ENCODE peak calls at places on chromosome 7, in six cellular contexts. One of them, this sample, is unnamed.

GRCh38 chr7:151172273-151173141 is 5.0 kb upstream of the GBX1 start:
- DNase-seq in upper lobe of right lung: peak
- DNase-seq in AG20443: peak
- DNase-seq in GM12865: peak
- DNase-seq in NCI-H1417: peak
- DNase-seq in HEK293T: peak
- DNase-seq in this sample: peak

GRCh38 chr7:94440460-94441039 is 45.9 kb downstream of the COL1A2 start:
- DNase-seq in NCI-H1417: no peak
- DNase-seq in HEK293T: no peak
- DNase-seq in AG20443: no peak
- DNase-seq in GM12865: no peak
- DNase-seq in upper lobe of right lung: no peak
- DNase-seq in this sample: no peak

GRCh38 chr7:42065942-42066341 is 171.1 kb downstream of the GLI3 start:
- DNase-seq in HEK293T: peak
- DNase-seq in NCI-H1417: no peak
- DNase-seq in AG20443: no peak
- DNase-seq in GM12865: no peak
- DNase-seq in upper lobe of right lung: no peak
- DNase-seq in this sample: peak

GRCh38 chr7:44381494-44382220 is 56.3 kb upstream of the CAMK2B start:
- DNase-seq in AG20443: no peak
- DNase-seq in NCI-H1417: no peak
- DNase-seq in HEK293T: no peak
- DNase-seq in GM12865: no peak
- DNase-seq in upper lobe of right lung: no peak
- DNase-seq in this sample: no peak

GRCh38 chr7:140983802-140984201 is 30.9 kb downstream of the MRPS33 start:
- DNase-seq in AG20443: no peak
- DNase-seq in HEK293T: no peak
- DNase-seq in GM12865: peak
- DNase-seq in NCI-H1417: peak
- DNase-seq in upper lobe of right lung: no peak
- DNase-seq in this sample: no peak

GRCh38 chr7:145534301-145534700 is 582.3 kb upstream of the CNTNAP2 start:
- DNase-seq in HEK293T: no peak
- DNase-seq in AG20443: no peak
- DNase-seq in GM12865: no peak
- DNase-seq in upper lobe of right lung: no peak
- DNase-seq in NCI-H1417: no peak
- DNase-seq in this sample: peak

GRCh38 chr7:46751471-46751870 is 830.4 kb upstream of the IGFBP3 start:
- DNase-seq in upper lobe of right lung: no peak
- DNase-seq in GM12865: no peak
- DNase-seq in HEK293T: no peak
- DNase-seq in AG20443: no peak
- DNase-seq in NCI-H1417: no peak
- DNase-seq in this sample: no peak

GRCh38 chr7:128963327-128963757 is 25.6 kb downstream of the IRF5 start:
- DNase-seq in NCI-H1417: no peak
- DNase-seq in upper lobe of right lung: no peak
- DNase-seq in HEK293T: no peak
- DNase-seq in GM12865: peak
- DNase-seq in AG20443: no peak
- DNase-seq in this sample: no peak

GRCh38 chr7:95104739-95105138 is 197.3 kb downstream of the PPP1R9A start:
- DNase-seq in GM12865: no peak
- DNase-seq in NCI-H1417: no peak
- DNase-seq in upper lobe of right lung: no peak
- DNase-seq in AG20443: no peak
- DNase-seq in HEK293T: no peak
- DNase-seq in this sample: peak

GRCh38 chr7:152587366-152587765 is 88.6 kb downstream of the XRCC2 start:
- DNase-seq in AG20443: no peak
- DNase-seq in GM12865: no peak
- DNase-seq in HEK293T: no peak
- DNase-seq in NCI-H1417: no peak
- DNase-seq in upper lobe of right lung: no peak
- DNase-seq in this sample: no peak

GRCh38 chr7:65269150-65269856 is 104.4 kb upstream of the ZNF92 start:
- DNase-seq in AG20443: peak
- DNase-seq in HEK293T: peak
- DNase-seq in NCI-H1417: peak
- DNase-seq in upper lobe of right lung: peak
- DNase-seq in GM12865: peak
- DNase-seq in this sample: peak

GRCh38 chr7:128215739-128216138 is 25.3 kb upstream of the LEP start:
- DNase-seq in GM12865: no peak
- DNase-seq in AG20443: peak
- DNase-seq in HEK293T: no peak
- DNase-seq in upper lobe of right lung: no peak
- DNase-seq in NCI-H1417: no peak
- DNase-seq in this sample: peak

GRCh38 chr7:139918488-139918887 is 89.4 kb downstream of the TBXAS1 start:
- DNase-seq in NCI-H1417: no peak
- DNase-seq in AG20443: no peak
- DNase-seq in HEK293T: no peak
- DNase-seq in GM12865: no peak
- DNase-seq in upper lobe of right lung: no peak
- DNase-seq in this sample: no peak

GRCh38 chr7:18505870-18506460 is 10.4 kb downstream of the HDAC9 start:
- DNase-seq in GM12865: peak
- DNase-seq in HEK293T: no peak
- DNase-seq in AG20443: peak
- DNase-seq in upper lobe of right lung: no peak
- DNase-seq in NCI-H1417: no peak
- DNase-seq in this sample: no peak